ENCODE peak calls at places on chromosomes 7 and 10, in four cellular contexts. One of them, this sample, is unnamed.

GRCh38 chr10:98257198-98257597 is 10.8 kb downstream of the LOXL4 start:
- DNase-seq in stimulated activated CD4-positive, alpha-beta T cell treated with anti-CD3 and anti-CD28 coated beads, Interleukin-1b, Interleukin-23, amount 100 ng/mL, for 1 hour: no peak
- DNase-seq in psoas muscle: no peak
- DNase-seq in fibroblast of lung: no peak
- DNase-seq in this sample: no peak

GRCh38 chr10:42924484-42924883 is 141.9 kb downstream of the BMS1 start:
- DNase-seq in stimulated activated CD4-positive, alpha-beta T cell treated with anti-CD3 and anti-CD28 coated beads, Interleukin-1b, Interleukin-23, amount 100 ng/mL, for 1 hour: no peak
- DNase-seq in psoas muscle: no peak
- DNase-seq in fibroblast of lung: no peak
- DNase-seq in this sample: no peak

GRCh38 chr7:138854115-138854645 is 56.2 kb upstream of the ATP6V0A4 start:
- DNase-seq in stimulated activated CD4-positive, alpha-beta T cell treated with anti-CD3 and anti-CD28 coated beads, Interleukin-1b, Interleukin-23, amount 100 ng/mL, for 1 hour: no peak
- DNase-seq in psoas muscle: no peak
- DNase-seq in fibroblast of lung: peak
- DNase-seq in this sample: no peak

GRCh38 chr7:81525901-81526300 is 243.9 kb downstream of the HGF start:
- DNase-seq in stimulated activated CD4-positive, alpha-beta T cell treated with anti-CD3 and anti-CD28 coated beads, Interleukin-1b, Interleukin-23, amount 100 ng/mL, for 1 hour: no peak
- DNase-seq in psoas muscle: no peak
- DNase-seq in fibroblast of lung: peak
- DNase-seq in this sample: no peak

GRCh38 chr7:128247640-128248194 is 6.6 kb downstream of the LEP start:
- DNase-seq in stimulated activated CD4-positive, alpha-beta T cell treated with anti-CD3 and anti-CD28 coated beads, Interleukin-1b, Interleukin-23, amount 100 ng/mL, for 1 hour: no peak
- DNase-seq in psoas muscle: no peak
- DNase-seq in fibroblast of lung: peak
- DNase-seq in this sample: no peak

GRCh38 chr10:1666147-1666546 is 71.2 kb downstream of the ADARB2 start:
- DNase-seq in stimulated activated CD4-positive, alpha-beta T cell treated with anti-CD3 and anti-CD28 coated beads, Interleukin-1b, Interleukin-23, amount 100 ng/mL, for 1 hour: no peak
- DNase-seq in psoas muscle: no peak
- DNase-seq in fibroblast of lung: no peak
- DNase-seq in this sample: no peak

GRCh38 chr10:102347236-102347828 is 48.2 kb upstream of the NFKB2 start:
- DNase-seq in stimulated activated CD4-positive, alpha-beta T cell treated with anti-CD3 and anti-CD28 coated beads, Interleukin-1b, Interleukin-23, amount 100 ng/mL, for 1 hour: no peak
- DNase-seq in psoas muscle: peak
- DNase-seq in fibroblast of lung: peak
- DNase-seq in this sample: peak

GRCh38 chr10:61600389-61600788 is 62.3 kb upstream of the CABCOCO1 start:
- DNase-seq in stimulated activated CD4-positive, alpha-beta T cell treated with anti-CD3 and anti-CD28 coated beads, Interleukin-1b, Interleukin-23, amount 100 ng/mL, for 1 hour: no peak
- DNase-seq in psoas muscle: no peak
- DNase-seq in fibroblast of lung: no peak
- DNase-seq in this sample: no peak

GRCh38 chr7:157132796-157133195 is 5.9 kb upstream of the UBE3C start:
- DNase-seq in stimulated activated CD4-positive, alpha-beta T cell treated with anti-CD3 and anti-CD28 coated beads, Interleukin-1b, Interleukin-23, amount 100 ng/mL, for 1 hour: no peak
- DNase-seq in psoas muscle: no peak
- DNase-seq in fibroblast of lung: no peak
- DNase-seq in this sample: no peak

GRCh38 chr10:31749981-31750850 is 178.4 kb downstream of the ARHGAP12 start:
- DNase-seq in stimulated activated CD4-positive, alpha-beta T cell treated with anti-CD3 and anti-CD28 coated beads, Interleukin-1b, Interleukin-23, amount 100 ng/mL, for 1 hour: no peak
- DNase-seq in psoas muscle: peak
- DNase-seq in fibroblast of lung: no peak
- DNase-seq in this sample: no peak

GRCh38 chr10:24469993-24470392 is 253.7 kb downstream of the ARHGAP21 start:
- DNase-seq in stimulated activated CD4-positive, alpha-beta T cell treated with anti-CD3 and anti-CD28 coated beads, Interleukin-1b, Interleukin-23, amount 100 ng/mL, for 1 hour: no peak
- DNase-seq in psoas muscle: no peak
- DNase-seq in fibroblast of lung: peak
- DNase-seq in this sample: no peak

GRCh38 chr7:76201732-76202665 is at the start of gene SRRM3:
- DNase-seq in stimulated activated CD4-positive, alpha-beta T cell treated with anti-CD3 and anti-CD28 coated beads, Interleukin-1b, Interleukin-23, amount 100 ng/mL, for 1 hour: peak
- DNase-seq in psoas muscle: peak
- DNase-seq in fibroblast of lung: peak
- DNase-seq in this sample: peak

GRCh38 chr7:79398145-79398749 is 55.2 kb downstream of the MAGI2 start:
- DNase-seq in stimulated activated CD4-positive, alpha-beta T cell treated with anti-CD3 and anti-CD28 coated beads, Interleukin-1b, Interleukin-23, amount 100 ng/mL, for 1 hour: no peak
- DNase-seq in psoas muscle: no peak
- DNase-seq in fibroblast of lung: no peak
- DNase-seq in this sample: no peak

GRCh38 chr10:130023454-130024230 is 59.6 kb upstream of the EBF3 start:
- DNase-seq in stimulated activated CD4-positive, alpha-beta T cell treated with anti-CD3 and anti-CD28 coated beads, Interleukin-1b, Interleukin-23, amount 100 ng/mL, for 1 hour: no peak
- DNase-seq in psoas muscle: no peak
- DNase-seq in fibroblast of lung: no peak
- DNase-seq in this sample: no peak

GRCh38 chr10:113337142-113337541 is 215.7 kb upstream of the HABP2 start:
- DNase-seq in stimulated activated CD4-positive, alpha-beta T cell treated with anti-CD3 and anti-CD28 coated beads, Interleukin-1b, Interleukin-23, amount 100 ng/mL, for 1 hour: no peak
- DNase-seq in psoas muscle: no peak
- DNase-seq in fibroblast of lung: peak
- DNase-seq in this sample: no peak

GRCh38 chr7:10646249-10646648 is 327.4 kb upstream of the PHF14 start:
- DNase-seq in stimulated activated CD4-positive, alpha-beta T cell treated with anti-CD3 and anti-CD28 coated beads, Interleukin-1b, Interleukin-23, amount 100 ng/mL, for 1 hour: no peak
- DNase-seq in psoas muscle: no peak
- DNase-seq in fibroblast of lung: no peak
- DNase-seq in this sample: no peak

GRCh38 chr7:36273836-36274235 is 115.8 kb upstream of the ANLN start:
- DNase-seq in stimulated activated CD4-positive, alpha-beta T cell treated with anti-CD3 and anti-CD28 coated beads, Interleukin-1b, Interleukin-23, amount 100 ng/mL, for 1 hour: no peak
- DNase-seq in psoas muscle: no peak
- DNase-seq in fibroblast of lung: no peak
- DNase-seq in this sample: no peak

GRCh38 chr7:46115410-46115809 is 194.3 kb upstream of the IGFBP3 start:
- DNase-seq in stimulated activated CD4-positive, alpha-beta T cell treated with anti-CD3 and anti-CD28 coated beads, Interleukin-1b, Interleukin-23, amount 100 ng/mL, for 1 hour: no peak
- DNase-seq in psoas muscle: no peak
- DNase-seq in fibroblast of lung: no peak
- DNase-seq in this sample: no peak

GRCh38 chr7:151518105-151518780 is 1.5 kb downstream of the RHEB start:
- DNase-seq in stimulated activated CD4-positive, alpha-beta T cell treated with anti-CD3 and anti-CD28 coated beads, Interleukin-1b, Interleukin-23, amount 100 ng/mL, for 1 hour: peak
- DNase-seq in psoas muscle: peak
- DNase-seq in fibroblast of lung: peak
- DNase-seq in this sample: peak

GRCh38 chr10:69092959-69093850 is 5.3 kb downstream of the SRGN start:
- DNase-seq in stimulated activated CD4-positive, alpha-beta T cell treated with anti-CD3 and anti-CD28 coated beads, Interleukin-1b, Interleukin-23, amount 100 ng/mL, for 1 hour: peak
- DNase-seq in psoas muscle: peak
- DNase-seq in fibroblast of lung: peak
- DNase-seq in this sample: peak

GRCh38 chr7:55420535-55420934 is 55.4 kb downstream of the LANCL2 start:
- DNase-seq in stimulated activated CD4-positive, alpha-beta T cell treated with anti-CD3 and anti-CD28 coated beads, Interleukin-1b, Interleukin-23, amount 100 ng/mL, for 1 hour: no peak
- DNase-seq in psoas muscle: no peak
- DNase-seq in fibroblast of lung: peak
- DNase-seq in this sample: no peak

GRCh38 chr7:4962872-4963775 is 4.1 kb upstream of the MMD2 start:
- DNase-seq in stimulated activated CD4-positive, alpha-beta T cell treated with anti-CD3 and anti-CD28 coated beads, Interleukin-1b, Interleukin-23, amount 100 ng/mL, for 1 hour: no peak
- DNase-seq in psoas muscle: no peak
- DNase-seq in fibroblast of lung: no peak
- DNase-seq in this sample: no peak

GRCh38 chr7:45978010-45978681 is 57.1 kb upstream of the IGFBP3 start:
- DNase-seq in stimulated activated CD4-positive, alpha-beta T cell treated with anti-CD3 and anti-CD28 coated beads, Interleukin-1b, Interleukin-23, amount 100 ng/mL, for 1 hour: no peak
- DNase-seq in psoas muscle: no peak
- DNase-seq in fibroblast of lung: peak
- DNase-seq in this sample: no peak

GRCh38 chr7:46687203-46687602 is 766.1 kb upstream of the IGFBP3 start:
- DNase-seq in stimulated activated CD4-positive, alpha-beta T cell treated with anti-CD3 and anti-CD28 coated beads, Interleukin-1b, Interleukin-23, amount 100 ng/mL, for 1 hour: no peak
- DNase-seq in psoas muscle: no peak
- DNase-seq in fibroblast of lung: no peak
- DNase-seq in this sample: no peak

GRCh38 chr10:108465871-108466641 is 1301.5 kb upstream of the SORCS1 start:
- DNase-seq in stimulated activated CD4-positive, alpha-beta T cell treated with anti-CD3 and anti-CD28 coated beads, Interleukin-1b, Interleukin-23, amount 100 ng/mL, for 1 hour: no peak
- DNase-seq in psoas muscle: peak
- DNase-seq in fibroblast of lung: peak
- DNase-seq in this sample: no peak

GRCh38 chr10:60977161-60978128 is 33.5 kb upstream of the RHOBTB1 start:
- DNase-seq in stimulated activated CD4-positive, alpha-beta T cell treated with anti-CD3 and anti-CD28 coated beads, Interleukin-1b, Interleukin-23, amount 100 ng/mL, for 1 hour: no peak
- DNase-seq in psoas muscle: no peak
- DNase-seq in fibroblast of lung: no peak
- DNase-seq in this sample: no peak

GRCh38 chr7:78769551-78770101 is 683.8 kb downstream of the MAGI2 start:
- DNase-seq in stimulated activated CD4-positive, alpha-beta T cell treated with anti-CD3 and anti-CD28 coated beads, Interleukin-1b, Interleukin-23, amount 100 ng/mL, for 1 hour: no peak
- DNase-seq in psoas muscle: no peak
- DNase-seq in fibroblast of lung: no peak
- DNase-seq in this sample: peak

GRCh38 chr7:149558149-149558861 is 60.7 kb upstream of the ZNF746 start:
- DNase-seq in stimulated activated CD4-positive, alpha-beta T cell treated with anti-CD3 and anti-CD28 coated beads, Interleukin-1b, Interleukin-23, amount 100 ng/mL, for 1 hour: no peak
- DNase-seq in psoas muscle: no peak
- DNase-seq in fibroblast of lung: peak
- DNase-seq in this sample: no peak

GRCh38 chr7:149825567-149826343 is 12.4 kb upstream of the ZNF862 start:
- DNase-seq in stimulated activated CD4-positive, alpha-beta T cell treated with anti-CD3 and anti-CD28 coated beads, Interleukin-1b, Interleukin-23, amount 100 ng/mL, for 1 hour: no peak
- DNase-seq in psoas muscle: peak
- DNase-seq in fibroblast of lung: no peak
- DNase-seq in this sample: no peak

GRCh38 chr7:23347682-23348180 is 48.6 kb downstream of the MALSU1 start:
- DNase-seq in stimulated activated CD4-positive, alpha-beta T cell treated with anti-CD3 and anti-CD28 coated beads, Interleukin-1b, Interleukin-23, amount 100 ng/mL, for 1 hour: no peak
- DNase-seq in psoas muscle: no peak
- DNase-seq in fibroblast of lung: peak
- DNase-seq in this sample: no peak

GRCh38 chr7:158676171-158676840 is 28.3 kb downstream of the NCAPG2 start:
- DNase-seq in stimulated activated CD4-positive, alpha-beta T cell treated with anti-CD3 and anti-CD28 coated beads, Interleukin-1b, Interleukin-23, amount 100 ng/mL, for 1 hour: no peak
- DNase-seq in psoas muscle: no peak
- DNase-seq in fibroblast of lung: peak
- DNase-seq in this sample: no peak

GRCh38 chr10:104127411-104127810 is 5.4 kb downstream of the SFR1 start:
- DNase-seq in stimulated activated CD4-positive, alpha-beta T cell treated with anti-CD3 and anti-CD28 coated beads, Interleukin-1b, Interleukin-23, amount 100 ng/mL, for 1 hour: no peak
- DNase-seq in psoas muscle: no peak
- DNase-seq in fibroblast of lung: no peak
- DNase-seq in this sample: peak

GRCh38 chr7:87413951-87414381 is 61.5 kb downstream of the ABCB4 start:
- DNase-seq in stimulated activated CD4-positive, alpha-beta T cell treated with anti-CD3 and anti-CD28 coated beads, Interleukin-1b, Interleukin-23, amount 100 ng/mL, for 1 hour: no peak
- DNase-seq in psoas muscle: peak
- DNase-seq in fibroblast of lung: peak
- DNase-seq in this sample: no peak

GRCh38 chr10:112343056-112343806 is 30.7 kb upstream of the ACSL5 start:
- DNase-seq in stimulated activated CD4-positive, alpha-beta T cell treated with anti-CD3 and anti-CD28 coated beads, Interleukin-1b, Interleukin-23, amount 100 ng/mL, for 1 hour: no peak
- DNase-seq in psoas muscle: no peak
- DNase-seq in fibroblast of lung: no peak
- DNase-seq in this sample: no peak

This sample was measured in OCI-LY7.